ENCODE peak calls at places on chromosomes 12 and 14, in five cellular contexts. X is heart left ventricle, J is mammary epithelial cell, T is cardiac fibroblast, P is uterus. Z is an unnamed sample.

GRCh38 chr12:52389313-52390207 is 4.1 kb upstream of the KRT84 start:
- DNase-seq in X (no peak), J (peak), T (peak), P (no peak), Z (no peak)

GRCh38 chr12:109777544-109777943 is 55.7 kb downstream of the TRPV4 start:
- DNase-seq in X (no peak), J (peak), T (peak), P (no peak), Z (no peak)

GRCh38 chr14:51014625-51015024 is 70.3 kb upstream of the PYGL start:
- DNase-seq in X (no peak), J (no peak), T (no peak), P (no peak), Z (no peak)

GRCh38 chr12:116594325-116595038 is 35.3 kb downstream of the MAP1LC3B2 start:
- DNase-seq in X (peak), J (no peak), T (no peak), P (no peak), Z (peak)

GRCh38 chr12:54660320-54660962 is 12.3 kb upstream of the DCD start:
- DNase-seq in X (no peak), J (no peak), T (no peak), P (no peak), Z (no peak)

GRCh38 chr14:21136024-21136423 is 19.8 kb downstream of the OR5AU1 start:
- DNase-seq in X (no peak), J (no peak), T (peak), P (no peak), Z (no peak)

GRCh38 chr12:75437564-75437963 is 43.0 kb upstream of the GLIPR1 start:
- DNase-seq in X (no peak), J (peak), T (peak), P (no peak), Z (no peak)

GRCh38 chr12:14845350-14845750 is 2.0 kb upstream of the ART4 start:
- DNase-seq in X (peak), J (peak), T (peak), P (peak), Z (peak)

GRCh38 chr14:96135285-96135684 is 69.4 kb upstream of the BDKRB2 start:
- DNase-seq in X (peak), J (no peak), T (no peak), P (no peak), Z (no peak)

GRCh38 chr12:94027561-94027960 is 120.8 kb upstream of the PLXNC1 start:
- DNase-seq in X (no peak), J (no peak), T (no peak), P (no peak), Z (no peak)

GRCh38 chr14:48805315-48805714 is 780.9 kb downstream of the RPS29 start:
- DNase-seq in X (no peak), J (no peak), T (no peak), P (no peak), Z (no peak)

GRCh38 chr14:101412741-101413140 is 148.6 kb upstream of the DIO3 start:
- DNase-seq in X (no peak), J (no peak), T (no peak), P (no peak), Z (no peak)

GRCh38 chr14:58787601-58788000 is 149.8 kb downstream of the DACT1 start:
- DNase-seq in X (no peak), J (no peak), T (no peak), P (no peak), Z (no peak)

GRCh38 chr14:22657861-22658260 is 13.7 kb upstream of the OR6J1 start:
- DNase-seq in X (no peak), J (peak), T (peak), P (no peak), Z (no peak)

GRCh38 chr14:99724939-99725773 is 41.1 kb downstream of the CYP46A1 start:
- DNase-seq in X (peak), J (no peak), T (no peak), P (no peak), Z (peak)

GRCh38 chr14:95507701-95508103 is 8.7 kb downstream of the SYNE3 start:
- DNase-seq in X (no peak), J (peak), T (peak), P (no peak), Z (peak)

GRCh38 chr14:85316701-85317100 is 213.2 kb upstream of the FLRT2 start:
- DNase-seq in X (no peak), J (peak), T (no peak), P (no peak), Z (no peak)

GRCh38 chr14:97848351-97848980 is 1051.3 kb downstream of the VRK1 start:
- DNase-seq in X (no peak), J (no peak), T (no peak), P (no peak), Z (no peak)

GRCh38 chr12:67520611-67521010 is 127.9 kb upstream of the DYRK2 start:
- DNase-seq in X (no peak), J (no peak), T (no peak), P (no peak), Z (no peak)

GRCh38 chr12:104133861-104134260 is 4.1 kb downstream of the NFYB start:
- DNase-seq in X (no peak), J (no peak), T (no peak), P (no peak), Z (no peak)

GRCh38 chr12:78885466-78885865 is 20.9 kb downstream of the SYT1 start:
- DNase-seq in X (no peak), J (no peak), T (no peak), P (no peak), Z (no peak)

GRCh38 chr14:81849714-81850113 is 316.1 kb upstream of the SEL1L start:
- DNase-seq in X (no peak), J (no peak), T (no peak), P (no peak), Z (no peak)

GRCh38 chr12:64679487-64679983 is 69.2 kb downstream of the RASSF3 start:
- DNase-seq in X (peak), J (peak), T (peak), P (peak), Z (peak)

GRCh38 chr14:31926123-31926522 is 151.0 kb upstream of the ARHGAP5 start:
- DNase-seq in X (no peak), J (no peak), T (peak), P (no peak), Z (no peak)

GRCh38 chr14:78933948-78934524 is 763.9 kb downstream of the NRXN3 start:
- DNase-seq in X (no peak), J (peak), T (peak), P (no peak), Z (no peak)

GRCh38 chr14:77547512-77547911 is 48.9 kb upstream of the ISM2 start:
- DNase-seq in X (no peak), J (no peak), T (no peak), P (no peak), Z (no peak)
- TF ChIP-seq CTCF in X (no peak), J (no peak), T (peak), P (no peak), Z (no peak)

DNA sequence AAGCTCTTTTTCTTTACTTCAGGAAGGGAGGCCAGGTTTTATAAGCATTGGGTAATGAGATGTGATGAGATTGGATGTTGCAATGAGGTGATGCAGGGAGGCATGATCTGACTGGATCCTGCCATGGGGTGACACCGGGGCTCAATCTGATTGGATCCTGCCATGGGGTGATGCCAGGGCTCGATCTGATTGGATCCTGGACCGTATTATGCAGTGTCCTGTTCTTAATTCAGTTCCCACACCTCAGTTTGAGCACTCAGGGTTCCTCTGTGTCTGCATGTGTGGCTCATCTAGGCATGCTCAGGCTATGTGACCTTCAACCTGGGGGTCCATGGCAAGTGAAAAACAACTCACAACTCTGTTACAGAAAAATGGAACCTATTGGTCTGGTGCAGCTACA is 166.4 kb downstream of the SLC15A4 start:
- DNase-seq in X (no peak), J (no peak), T (no peak), P (no peak), Z (no peak)
- TF ChIP-seq CTCF in X (no peak), J (no peak), T (no peak), P (no peak), Z (no peak)

GRCh38 chr14:36605506-36605857 is 23.1 kb upstream of the NKX2-8 start:
- DNase-seq in X (no peak), J (peak), T (no peak), P (no peak), Z (no peak)
- TF ChIP-seq CTCF in X (no peak), J (peak), T (peak), P (no peak), Z (no peak)

GRCh38 chr12:106315523-106315922 is 13.0 kb downstream of the TCP11L2 start:
- DNase-seq in X (no peak), J (no peak), T (no peak), P (no peak), Z (no peak)
- TF ChIP-seq CTCF in X (no peak), J (no peak), T (no peak), P (no peak), Z (no peak)

GRCh38 chr12:61536525-61536924 is 723.7 kb upstream of the USP15 start:
- DNase-seq in X (no peak), J (no peak), T (no peak), P (no peak), Z (no peak)

GRCh38 chr12:61536117-61536516 is 724.1 kb upstream of the USP15 start:
- DNase-seq in X (no peak), J (no peak), T (no peak), P (no peak), Z (no peak)

DNA sequence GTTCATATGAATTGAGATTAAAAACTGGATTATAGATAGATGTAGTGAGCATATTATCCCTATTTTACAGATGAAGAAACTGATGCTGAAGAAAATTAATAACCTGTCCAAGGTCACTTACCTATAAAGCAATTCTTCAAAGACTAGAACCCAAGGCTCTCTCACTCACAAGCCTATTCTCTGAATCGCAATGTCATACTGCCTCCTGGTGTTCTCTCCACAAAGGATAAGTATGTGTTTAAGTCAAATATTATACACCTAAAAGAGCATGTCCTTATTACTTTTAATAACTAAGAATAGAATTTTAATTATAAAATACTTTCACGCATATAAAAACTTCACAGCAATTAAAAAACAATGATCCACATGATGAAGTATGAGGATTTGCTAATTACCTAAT is 721.3 kb upstream of the USP15 start:
- DNase-seq in X (no peak), J (peak), T (no peak), P (no peak), Z (no peak)
- TF ChIP-seq CTCF in X (no peak), J (peak), T (no peak), P (no peak), Z (no peak)

GRCh38 chr12:106205208-106206069 is 42.4 kb downstream of the CKAP4 start:
- DNase-seq in X (peak), J (peak), T (no peak), P (no peak), Z (no peak)
- TF ChIP-seq CTCF in X (peak), J (peak), T (no peak), P (no peak), Z (no peak)

DNA sequence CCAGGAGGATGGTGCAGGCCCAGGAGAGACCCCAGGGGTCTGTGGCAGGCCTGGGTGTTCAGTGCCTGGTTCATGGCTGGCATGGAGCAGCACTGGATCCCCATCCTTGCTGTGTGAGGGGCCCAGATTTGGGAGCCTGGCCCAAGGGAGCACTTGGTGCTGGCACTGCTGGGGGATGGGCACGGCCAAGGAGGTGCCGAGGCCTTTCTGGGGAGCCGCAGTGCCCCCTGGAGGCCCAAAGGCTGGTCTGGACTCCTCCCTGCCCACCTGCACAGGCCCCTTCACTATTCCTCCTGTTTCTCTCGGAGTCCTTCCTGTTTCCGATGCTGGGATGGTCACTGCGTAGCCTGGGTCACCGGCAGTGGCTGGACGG is 48.6 kb downstream of the LRCOL1 start:
- DNase-seq in X (no peak), J (peak), T (no peak), P (no peak), Z (no peak)
- TF ChIP-seq CTCF in X (no peak), J (peak), T (peak), P (no peak), Z (no peak)

GRCh38 chr14:105937253-105938054 is 411.1 kb downstream of the TMEM121 start:
- DNase-seq in X (peak), J (no peak), T (no peak), P (no peak), Z (no peak)
- TF ChIP-seq CTCF in X (no peak), J (no peak), T (no peak), P (no peak), Z (no peak)

Z was measured in tibial artery.